ENCODE peak calls at places on chromosome X, in ten cellular contexts. One of them, this sample, is unnamed.

GRCh38 chrX:10168226-10168625 is 11.5 kb downstream of the CLCN4 start:
- DNase-seq in heart right ventricle: no peak
- DNase-seq in Caco-2: no peak
- DNase-seq in stomach: no peak
- DNase-seq in AG09309: no peak
- DNase-seq in neural progenitor cell: no peak
- DNase-seq in choroid plexus epithelial cell: no peak
- DNase-seq in uterus: no peak
- DNase-seq in thoracic aorta: no peak
- DNase-seq in heart left ventricle: no peak
- DNase-seq in this sample: no peak

GRCh38 chrX:8003147-8003883 is 76.1 kb upstream of the PNPLA4 start:
- DNase-seq in heart right ventricle: no peak
- DNase-seq in Caco-2: no peak
- DNase-seq in stomach: no peak
- DNase-seq in AG09309: no peak
- DNase-seq in neural progenitor cell: no peak
- DNase-seq in choroid plexus epithelial cell: no peak
- DNase-seq in uterus: no peak
- DNase-seq in thoracic aorta: no peak
- DNase-seq in heart left ventricle: no peak
- DNase-seq in this sample: no peak

GRCh38 chrX:132433001-132433400 is 55.8 kb downstream of the MBNL3 start:
- DNase-seq in heart right ventricle: no peak
- DNase-seq in Caco-2: peak
- DNase-seq in stomach: no peak
- DNase-seq in AG09309: no peak
- DNase-seq in neural progenitor cell: no peak
- DNase-seq in choroid plexus epithelial cell: peak
- DNase-seq in uterus: no peak
- DNase-seq in thoracic aorta: no peak
- DNase-seq in heart left ventricle: no peak
- DNase-seq in this sample: no peak

GRCh38 chrX:94751611-94752010 is 1077.6 kb downstream of the FAM133A start:
- DNase-seq in heart right ventricle: no peak
- DNase-seq in Caco-2: no peak
- DNase-seq in stomach: no peak
- DNase-seq in AG09309: no peak
- DNase-seq in neural progenitor cell: peak
- DNase-seq in choroid plexus epithelial cell: no peak
- DNase-seq in uterus: no peak
- DNase-seq in thoracic aorta: no peak
- DNase-seq in heart left ventricle: no peak
- DNase-seq in this sample: no peak

GRCh38 chrX:151151668-151152267 is 24.6 kb upstream of the GPR50 start:
- DNase-seq in heart right ventricle: peak
- DNase-seq in Caco-2: peak
- DNase-seq in stomach: no peak
- DNase-seq in AG09309: peak
- DNase-seq in neural progenitor cell: peak
- DNase-seq in choroid plexus epithelial cell: peak
- DNase-seq in uterus: no peak
- DNase-seq in thoracic aorta: no peak
- DNase-seq in heart left ventricle: no peak
- DNase-seq in this sample: no peak

GRCh38 chrX:123405231-123405630 is 221.2 kb downstream of the GRIA3 start:
- DNase-seq in heart right ventricle: no peak
- DNase-seq in Caco-2: no peak
- DNase-seq in stomach: no peak
- DNase-seq in AG09309: no peak
- DNase-seq in neural progenitor cell: no peak
- DNase-seq in choroid plexus epithelial cell: no peak
- DNase-seq in uterus: no peak
- DNase-seq in thoracic aorta: no peak
- DNase-seq in heart left ventricle: no peak
- DNase-seq in this sample: no peak

GRCh38 chrX:70398899-70399298 is 24.2 kb upstream of the GDPD2 start:
- DNase-seq in heart right ventricle: no peak
- DNase-seq in Caco-2: no peak
- DNase-seq in stomach: no peak
- DNase-seq in AG09309: no peak
- DNase-seq in neural progenitor cell: no peak
- DNase-seq in choroid plexus epithelial cell: peak
- DNase-seq in uterus: no peak
- DNase-seq in thoracic aorta: no peak
- DNase-seq in heart left ventricle: no peak
- DNase-seq in this sample: peak

GRCh38 chrX:78652971-78653822 is 5.9 kb downstream of the RTL3 start:
- DNase-seq in heart right ventricle: no peak
- DNase-seq in Caco-2: no peak
- DNase-seq in stomach: no peak
- DNase-seq in AG09309: peak
- DNase-seq in neural progenitor cell: no peak
- DNase-seq in choroid plexus epithelial cell: peak
- DNase-seq in uterus: no peak
- DNase-seq in thoracic aorta: no peak
- DNase-seq in heart left ventricle: no peak
- DNase-seq in this sample: no peak

GRCh38 chrX:42093756-42094155 is 170.4 kb upstream of the CASK start:
- DNase-seq in heart right ventricle: no peak
- DNase-seq in Caco-2: no peak
- DNase-seq in stomach: no peak
- DNase-seq in AG09309: no peak
- DNase-seq in neural progenitor cell: no peak
- DNase-seq in choroid plexus epithelial cell: peak
- DNase-seq in uterus: no peak
- DNase-seq in thoracic aorta: no peak
- DNase-seq in heart left ventricle: no peak
- DNase-seq in this sample: no peak

GRCh38 chrX:140475025-140475424 is 29.8 kb downstream of the SOX3 start:
- DNase-seq in heart right ventricle: no peak
- DNase-seq in Caco-2: no peak
- DNase-seq in stomach: no peak
- DNase-seq in AG09309: no peak
- DNase-seq in neural progenitor cell: no peak
- DNase-seq in choroid plexus epithelial cell: no peak
- DNase-seq in uterus: no peak
- DNase-seq in thoracic aorta: no peak
- DNase-seq in heart left ventricle: no peak
- DNase-seq in this sample: no peak

GRCh38 chrX:37470711-37471110 is 100.8 kb upstream of the LANCL3 start:
- DNase-seq in heart right ventricle: no peak
- DNase-seq in Caco-2: no peak
- DNase-seq in stomach: no peak
- DNase-seq in AG09309: no peak
- DNase-seq in neural progenitor cell: no peak
- DNase-seq in choroid plexus epithelial cell: no peak
- DNase-seq in uterus: no peak
- DNase-seq in thoracic aorta: no peak
- DNase-seq in heart left ventricle: no peak
- DNase-seq in this sample: no peak

GRCh38 chrX:44935172-44935571 is 62.2 kb downstream of the KDM6A start:
- DNase-seq in heart right ventricle: no peak
- DNase-seq in Caco-2: no peak
- DNase-seq in stomach: no peak
- DNase-seq in AG09309: no peak
- DNase-seq in neural progenitor cell: no peak
- DNase-seq in choroid plexus epithelial cell: no peak
- DNase-seq in uterus: no peak
- DNase-seq in thoracic aorta: no peak
- DNase-seq in heart left ventricle: no peak
- DNase-seq in this sample: no peak

GRCh38 chrX:114798902-114799301 is 215.0 kb downstream of the HTR2C start:
- DNase-seq in heart right ventricle: no peak
- DNase-seq in Caco-2: no peak
- DNase-seq in stomach: no peak
- DNase-seq in AG09309: no peak
- DNase-seq in neural progenitor cell: no peak
- DNase-seq in choroid plexus epithelial cell: peak
- DNase-seq in uterus: no peak
- DNase-seq in thoracic aorta: no peak
- DNase-seq in heart left ventricle: no peak
- DNase-seq in this sample: no peak

GRCh38 chrX:123665197-123665596 is 67.7 kb downstream of the THOC2 start:
- DNase-seq in heart right ventricle: no peak
- DNase-seq in Caco-2: peak
- DNase-seq in stomach: no peak
- DNase-seq in AG09309: no peak
- DNase-seq in neural progenitor cell: no peak
- DNase-seq in choroid plexus epithelial cell: peak
- DNase-seq in uterus: no peak
- DNase-seq in thoracic aorta: no peak
- DNase-seq in heart left ventricle: no peak
- DNase-seq in this sample: no peak

GRCh38 chrX:99117011-99117410 is 1293.1 kb downstream of the PCDH19 start:
- DNase-seq in heart right ventricle: no peak
- DNase-seq in Caco-2: no peak
- DNase-seq in stomach: no peak
- DNase-seq in AG09309: no peak
- DNase-seq in neural progenitor cell: no peak
- DNase-seq in choroid plexus epithelial cell: no peak
- DNase-seq in uterus: no peak
- DNase-seq in thoracic aorta: no peak
- DNase-seq in heart left ventricle: no peak
- DNase-seq in this sample: no peak

GRCh38 chrX:106959897-106960296 is 39.7 kb downstream of the CLDN2 start:
- DNase-seq in heart right ventricle: no peak
- DNase-seq in Caco-2: peak
- DNase-seq in stomach: no peak
- DNase-seq in AG09309: no peak
- DNase-seq in neural progenitor cell: peak
- DNase-seq in choroid plexus epithelial cell: peak
- DNase-seq in uterus: no peak
- DNase-seq in thoracic aorta: no peak
- DNase-seq in heart left ventricle: no peak
- DNase-seq in this sample: no peak

GRCh38 chrX:45324941-45325340 is 124.3 kb upstream of the DIPK2B start:
- DNase-seq in heart right ventricle: no peak
- DNase-seq in Caco-2: no peak
- DNase-seq in stomach: no peak
- DNase-seq in AG09309: no peak
- DNase-seq in neural progenitor cell: no peak
- DNase-seq in choroid plexus epithelial cell: peak
- DNase-seq in uterus: no peak
- DNase-seq in thoracic aorta: no peak
- DNase-seq in heart left ventricle: no peak
- DNase-seq in this sample: peak

GRCh38 chrX:70033348-70033747 is 16.4 kb downstream of the AWAT2 start:
- DNase-seq in heart right ventricle: no peak
- DNase-seq in Caco-2: peak
- DNase-seq in stomach: peak
- DNase-seq in AG09309: no peak
- DNase-seq in neural progenitor cell: peak
- DNase-seq in choroid plexus epithelial cell: peak
- DNase-seq in uterus: no peak
- DNase-seq in thoracic aorta: no peak
- DNase-seq in heart left ventricle: no peak
- DNase-seq in this sample: no peak

DNA sequence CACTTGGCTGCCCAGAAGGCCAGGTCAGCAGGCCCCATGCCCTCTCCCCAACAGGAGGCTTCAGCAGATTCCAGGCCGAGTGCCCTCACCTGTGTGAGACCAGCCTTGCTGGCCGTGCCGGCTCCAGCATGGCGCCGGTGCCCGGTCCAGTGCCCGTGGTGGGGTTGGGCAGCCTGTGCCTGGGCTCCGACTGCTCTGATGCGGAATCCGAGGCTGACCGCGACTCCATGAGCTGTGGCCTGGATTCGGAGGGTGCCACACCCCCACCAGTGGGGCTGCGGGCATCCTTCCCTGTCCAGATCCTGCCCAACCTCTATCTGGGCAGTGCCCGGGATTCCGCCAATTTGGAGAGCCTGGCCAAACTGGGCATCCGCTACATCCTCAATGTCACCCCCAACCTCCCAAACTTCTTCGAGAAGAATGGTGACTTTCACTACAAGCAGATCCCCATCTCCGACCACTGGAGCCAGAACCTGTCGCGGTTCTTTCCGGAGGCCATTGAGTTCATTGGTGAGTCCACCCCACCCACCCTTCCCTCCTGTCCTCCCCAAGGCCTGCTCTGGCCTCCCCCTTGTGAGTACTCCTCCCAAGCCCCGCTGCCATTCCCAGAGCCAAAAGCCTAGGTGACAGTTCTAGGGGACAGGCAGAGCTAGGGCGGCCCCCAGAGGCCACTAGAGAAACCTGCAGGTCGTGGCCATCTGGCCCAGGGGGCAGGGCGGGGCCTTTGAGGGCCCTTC is 2.3 kb downstream of the DUSP9 start:
- DNase-seq in heart right ventricle: peak
- DNase-seq in Caco-2: peak
- DNase-seq in stomach: no peak
- DNase-seq in AG09309: no peak
- DNase-seq in neural progenitor cell: peak
- DNase-seq in choroid plexus epithelial cell: no peak
- DNase-seq in uterus: peak
- DNase-seq in thoracic aorta: no peak
- DNase-seq in heart left ventricle: no peak
- DNase-seq in this sample: no peak
- TF ChIP-seq CTCF in heart right ventricle: peak
- TF ChIP-seq CTCF in Caco-2: no peak
- TF ChIP-seq CTCF in stomach: no peak
- TF ChIP-seq CTCF in AG09309: peak
- TF ChIP-seq CTCF in neural progenitor cell: peak
- TF ChIP-seq CTCF in choroid plexus epithelial cell: peak
- TF ChIP-seq CTCF in uterus: no peak
- TF ChIP-seq CTCF in thoracic aorta: no peak
- TF ChIP-seq CTCF in heart left ventricle: peak
- TF ChIP-seq CTCF in this sample: peak

GRCh38 chrX:154750301-154751120 is at the start of gene GAB3:
- DNase-seq in heart right ventricle: peak
- DNase-seq in Caco-2: peak
- DNase-seq in stomach: peak
- DNase-seq in AG09309: no peak
- DNase-seq in neural progenitor cell: peak
- DNase-seq in choroid plexus epithelial cell: peak
- DNase-seq in uterus: no peak
- DNase-seq in thoracic aorta: no peak
- DNase-seq in heart left ventricle: no peak
- DNase-seq in this sample: no peak
- H3K4me3 ChIP-seq in heart right ventricle: peak
- H3K4me3 ChIP-seq in Caco-2: peak
- H3K4me3 ChIP-seq in stomach: peak
- H3K4me3 ChIP-seq in AG09309: peak
- H3K4me3 ChIP-seq in neural progenitor cell: peak
- H3K4me3 ChIP-seq in choroid plexus epithelial cell: peak
- H3K4me3 ChIP-seq in uterus: peak
- H3K4me3 ChIP-seq in thoracic aorta: peak
- H3K4me3 ChIP-seq in heart left ventricle: peak
- H3K4me3 ChIP-seq in this sample: peak

GRCh38 chrX:129462707-129463106 is 60.6 kb downstream of the SMARCA1 start:
- DNase-seq in heart right ventricle: no peak
- DNase-seq in Caco-2: no peak
- DNase-seq in stomach: no peak
- DNase-seq in AG09309: no peak
- DNase-seq in neural progenitor cell: no peak
- DNase-seq in choroid plexus epithelial cell: no peak
- DNase-seq in uterus: no peak
- DNase-seq in thoracic aorta: no peak
- DNase-seq in heart left ventricle: no peak
- DNase-seq in this sample: no peak
- TF ChIP-seq CTCF in heart right ventricle: peak
- TF ChIP-seq CTCF in Caco-2: no peak
- TF ChIP-seq CTCF in stomach: no peak
- TF ChIP-seq CTCF in AG09309: no peak
- TF ChIP-seq CTCF in neural progenitor cell: peak
- TF ChIP-seq CTCF in choroid plexus epithelial cell: peak
- TF ChIP-seq CTCF in uterus: no peak
- TF ChIP-seq CTCF in thoracic aorta: no peak
- TF ChIP-seq CTCF in heart left ventricle: no peak
- TF ChIP-seq CTCF in this sample: no peak

GRCh38 chrX:119187298-119187697 is 48.8 kb upstream of the PGRMC1 start:
- DNase-seq in heart right ventricle: no peak
- DNase-seq in Caco-2: peak
- DNase-seq in stomach: no peak
- DNase-seq in AG09309: no peak
- DNase-seq in neural progenitor cell: no peak
- DNase-seq in choroid plexus epithelial cell: no peak
- DNase-seq in uterus: no peak
- DNase-seq in thoracic aorta: no peak
- DNase-seq in heart left ventricle: no peak
- DNase-seq in this sample: no peak
- H3K4me3 ChIP-seq in heart right ventricle: no peak
- H3K4me3 ChIP-seq in Caco-2: no peak
- H3K4me3 ChIP-seq in stomach: no peak
- H3K4me3 ChIP-seq in AG09309: no peak
- H3K4me3 ChIP-seq in neural progenitor cell: no peak
- H3K4me3 ChIP-seq in choroid plexus epithelial cell: no peak
- H3K4me3 ChIP-seq in uterus: no peak
- H3K4me3 ChIP-seq in thoracic aorta: no peak
- H3K4me3 ChIP-seq in heart left ventricle: no peak
- H3K4me3 ChIP-seq in this sample: no peak

This sample was measured in AG04449.